ENCODE peak calls at places on chromosomes 6 and 20, in five cellular contexts. One of them, this sample, is unnamed.

GRCh38 chr6:82645536-82646230 is 282.1 kb downstream of the TPBG start:
- DNase-seq in ovary: no peak
- DNase-seq in pancreas: no peak
- DNase-seq in A549: no peak
- DNase-seq in lower lobe of right lung: no peak
- DNase-seq in this sample: no peak

GRCh38 chr20:13202553-13202952 is 18.5 kb upstream of the ISM1 start:
- DNase-seq in A549: no peak
- DNase-seq in pancreas: no peak
- DNase-seq in lower lobe of right lung: no peak
- DNase-seq in ovary: no peak
- DNase-seq in this sample: no peak

GRCh38 chr20:21534453-21534852 is 20.6 kb upstream of the NKX2-2 start:
- DNase-seq in lower lobe of right lung: peak
- DNase-seq in pancreas: no peak
- DNase-seq in A549: no peak
- DNase-seq in ovary: no peak
- DNase-seq in this sample: no peak

GRCh38 chr20:43508604-43509040 is 1.1 kb downstream of the L3MBTL1 start:
- DNase-seq in lower lobe of right lung: no peak
- DNase-seq in A549: peak
- DNase-seq in ovary: no peak
- DNase-seq in pancreas: no peak
- DNase-seq in this sample: no peak

GRCh38 chr20:35901678-35902544 is 52.4 kb downstream of the SCAND1 start:
- DNase-seq in A549: peak
- DNase-seq in pancreas: no peak
- DNase-seq in lower lobe of right lung: no peak
- DNase-seq in ovary: no peak
- DNase-seq in this sample: no peak

GRCh38 chr20:5001174-5002076 is at the start of gene SLC23A2:
- DNase-seq in lower lobe of right lung: peak
- DNase-seq in ovary: peak
- DNase-seq in A549: peak
- DNase-seq in pancreas: peak
- DNase-seq in this sample: no peak

GRCh38 chr6:154852700-154853099 is 119.5 kb downstream of the SCAF8 start:
- DNase-seq in pancreas: no peak
- DNase-seq in lower lobe of right lung: no peak
- DNase-seq in A549: peak
- DNase-seq in ovary: no peak
- DNase-seq in this sample: peak

GRCh38 chr20:2544211-2544610 is 7.8 kb downstream of the TMC2 start:
- DNase-seq in A549: no peak
- DNase-seq in ovary: no peak
- DNase-seq in lower lobe of right lung: no peak
- DNase-seq in pancreas: no peak
- DNase-seq in this sample: no peak

GRCh38 chr6:116055513-116055912 is 5.2 kb downstream of the FRK start:
- DNase-seq in pancreas: no peak
- DNase-seq in ovary: no peak
- DNase-seq in lower lobe of right lung: no peak
- DNase-seq in A549: no peak
- DNase-seq in this sample: no peak

GRCh38 chr6:45741437-45742166 is 274.1 kb downstream of the CLIC5 start:
- DNase-seq in A549: no peak
- DNase-seq in lower lobe of right lung: no peak
- DNase-seq in ovary: peak
- DNase-seq in pancreas: no peak
- DNase-seq in this sample: no peak

GRCh38 chr6:41492261-41492891 is 53.8 kb upstream of the FOXP4 start:
- DNase-seq in pancreas: no peak
- DNase-seq in ovary: no peak
- DNase-seq in A549: no peak
- DNase-seq in lower lobe of right lung: no peak
- DNase-seq in this sample: no peak

GRCh38 chr6:166591961-166592520 is 5.6 kb upstream of the RAMACL start:
- DNase-seq in lower lobe of right lung: no peak
- DNase-seq in ovary: no peak
- DNase-seq in pancreas: no peak
- DNase-seq in A549: no peak
- DNase-seq in this sample: no peak

GRCh38 chr6:47727391-47727790 is 29.0 kb downstream of the ADGRF4 start:
- DNase-seq in lower lobe of right lung: no peak
- DNase-seq in A549: no peak
- DNase-seq in pancreas: no peak
- DNase-seq in ovary: no peak
- DNase-seq in this sample: no peak

GRCh38 chr6:16511048-16511660 is 250.1 kb downstream of the ATXN1 start:
- DNase-seq in ovary: no peak
- DNase-seq in lower lobe of right lung: no peak
- DNase-seq in A549: peak
- DNase-seq in pancreas: no peak
- DNase-seq in this sample: no peak

GRCh38 chr20:61459266-61459665 is 207.2 kb downstream of the CDH4 start:
- DNase-seq in lower lobe of right lung: no peak
- DNase-seq in A549: no peak
- DNase-seq in pancreas: no peak
- DNase-seq in ovary: no peak
- DNase-seq in this sample: no peak

GRCh38 chr6:116229287-116229913 is 24.5 kb downstream of the TSPYL4 start:
- DNase-seq in ovary: peak
- DNase-seq in lower lobe of right lung: no peak
- DNase-seq in A549: peak
- DNase-seq in pancreas: peak
- DNase-seq in this sample: no peak

GRCh38 chr20:44336086-44336485 is 757 bp upstream of the R3HDML start:
- DNase-seq in lower lobe of right lung: no peak
- DNase-seq in A549: no peak
- DNase-seq in pancreas: no peak
- DNase-seq in ovary: no peak
- DNase-seq in this sample: no peak

GRCh38 chr6:37516920-37517405 is 17.3 kb upstream of the CCDC167 start:
- DNase-seq in lower lobe of right lung: no peak
- DNase-seq in A549: no peak
- DNase-seq in pancreas: no peak
- DNase-seq in ovary: no peak
- DNase-seq in this sample: peak

GRCh38 chr6:66065313-66065712 is 358.3 kb upstream of the EYS start:
- DNase-seq in pancreas: no peak
- DNase-seq in ovary: no peak
- DNase-seq in lower lobe of right lung: no peak
- DNase-seq in A549: no peak
- DNase-seq in this sample: no peak

GRCh38 chr6:87806635-87807034 is 104.6 kb upstream of the AKIRIN2 start:
- DNase-seq in pancreas: no peak
- DNase-seq in lower lobe of right lung: no peak
- DNase-seq in A549: no peak
- DNase-seq in ovary: no peak
- DNase-seq in this sample: peak

GRCh38 chr6:165220030-165220429 is 89.4 kb downstream of the C6orf118 start:
- DNase-seq in ovary: no peak
- DNase-seq in lower lobe of right lung: no peak
- DNase-seq in pancreas: no peak
- DNase-seq in A549: no peak
- DNase-seq in this sample: no peak

GRCh38 chr6:40599580-40599979 is 12.4 kb upstream of the LRFN2 start:
- DNase-seq in ovary: peak
- DNase-seq in pancreas: peak
- DNase-seq in A549: no peak
- DNase-seq in lower lobe of right lung: no peak
- DNase-seq in this sample: no peak

GRCh38 chr6:81985191-81985590 is 232.7 kb upstream of the TENT5A start:
- DNase-seq in lower lobe of right lung: no peak
- DNase-seq in pancreas: no peak
- DNase-seq in ovary: no peak
- DNase-seq in A549: no peak
- DNase-seq in this sample: no peak

GRCh38 chr6:127776320-127776719 is 124.5 kb downstream of the THEMIS start:
- DNase-seq in pancreas: no peak
- DNase-seq in A549: no peak
- DNase-seq in ovary: no peak
- DNase-seq in lower lobe of right lung: no peak
- DNase-seq in this sample: no peak

GRCh38 chr6:138297761-138298298 is 79.5 kb upstream of the PBOV1 start:
- DNase-seq in A549: no peak
- DNase-seq in lower lobe of right lung: no peak
- DNase-seq in pancreas: no peak
- DNase-seq in ovary: no peak
- DNase-seq in this sample: no peak

GRCh38 chr20:20551409-20551808 is 161.0 kb downstream of the RALGAPA2 start:
- DNase-seq in lower lobe of right lung: no peak
- DNase-seq in pancreas: no peak
- DNase-seq in A549: no peak
- DNase-seq in ovary: no peak
- DNase-seq in this sample: no peak

GRCh38 chr20:46703435-46703834 is 6.0 kb upstream of the SLC2A10 start:
- DNase-seq in A549: no peak
- DNase-seq in ovary: no peak
- DNase-seq in lower lobe of right lung: no peak
- DNase-seq in pancreas: no peak
- DNase-seq in this sample: no peak

GRCh38 chr6:109869398-109870165 is 108.5 kb upstream of the GPR6 start:
- DNase-seq in pancreas: no peak
- DNase-seq in ovary: peak
- DNase-seq in A549: no peak
- DNase-seq in lower lobe of right lung: no peak
- DNase-seq in this sample: no peak

GRCh38 chr6:139597781-139598368 is 223.4 kb upstream of the CITED2 start:
- DNase-seq in lower lobe of right lung: peak
- DNase-seq in pancreas: peak
- DNase-seq in ovary: peak
- DNase-seq in A549: peak
- DNase-seq in this sample: peak

GRCh38 chr20:9458075-9458818 is 56.1 kb upstream of the LAMP5 start:
- DNase-seq in pancreas: no peak
- DNase-seq in lower lobe of right lung: no peak
- DNase-seq in ovary: no peak
- DNase-seq in A549: peak
- DNase-seq in this sample: no peak
- TF ChIP-seq CTCF in pancreas: no peak
- TF ChIP-seq CTCF in lower lobe of right lung: peak
- TF ChIP-seq CTCF in ovary: no peak
- TF ChIP-seq CTCF in A549: no peak
- TF ChIP-seq CTCF in this sample: peak

DNA sequence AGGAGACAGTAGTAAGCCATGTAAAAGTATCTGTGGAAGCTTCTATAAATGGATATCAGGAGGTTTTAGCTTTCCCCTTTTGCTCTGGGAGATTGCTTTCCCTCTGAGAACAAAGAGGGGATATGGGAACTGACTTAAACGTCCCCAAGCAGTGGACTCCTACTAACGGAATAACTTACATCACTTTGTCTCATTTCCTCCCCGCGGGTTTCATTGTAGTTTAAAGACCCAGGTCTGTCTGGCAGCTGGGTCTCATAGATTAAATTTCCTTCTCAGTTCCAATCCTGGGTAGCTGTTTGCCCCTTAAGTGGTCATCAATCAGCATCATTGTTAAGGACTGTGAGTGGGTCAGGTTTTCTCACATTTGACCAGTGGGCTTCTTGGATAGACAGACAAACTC is 68.7 kb downstream of the PLAGL1 start:
- DNase-seq in pancreas: no peak
- DNase-seq in ovary: no peak
- DNase-seq in lower lobe of right lung: no peak
- DNase-seq in A549: no peak
- DNase-seq in this sample: no peak
- H3K4me3 ChIP-seq in pancreas: no peak
- H3K4me3 ChIP-seq in ovary: no peak
- H3K4me3 ChIP-seq in lower lobe of right lung: no peak
- H3K4me3 ChIP-seq in A549: no peak
- H3K4me3 ChIP-seq in this sample: no peak

DNA sequence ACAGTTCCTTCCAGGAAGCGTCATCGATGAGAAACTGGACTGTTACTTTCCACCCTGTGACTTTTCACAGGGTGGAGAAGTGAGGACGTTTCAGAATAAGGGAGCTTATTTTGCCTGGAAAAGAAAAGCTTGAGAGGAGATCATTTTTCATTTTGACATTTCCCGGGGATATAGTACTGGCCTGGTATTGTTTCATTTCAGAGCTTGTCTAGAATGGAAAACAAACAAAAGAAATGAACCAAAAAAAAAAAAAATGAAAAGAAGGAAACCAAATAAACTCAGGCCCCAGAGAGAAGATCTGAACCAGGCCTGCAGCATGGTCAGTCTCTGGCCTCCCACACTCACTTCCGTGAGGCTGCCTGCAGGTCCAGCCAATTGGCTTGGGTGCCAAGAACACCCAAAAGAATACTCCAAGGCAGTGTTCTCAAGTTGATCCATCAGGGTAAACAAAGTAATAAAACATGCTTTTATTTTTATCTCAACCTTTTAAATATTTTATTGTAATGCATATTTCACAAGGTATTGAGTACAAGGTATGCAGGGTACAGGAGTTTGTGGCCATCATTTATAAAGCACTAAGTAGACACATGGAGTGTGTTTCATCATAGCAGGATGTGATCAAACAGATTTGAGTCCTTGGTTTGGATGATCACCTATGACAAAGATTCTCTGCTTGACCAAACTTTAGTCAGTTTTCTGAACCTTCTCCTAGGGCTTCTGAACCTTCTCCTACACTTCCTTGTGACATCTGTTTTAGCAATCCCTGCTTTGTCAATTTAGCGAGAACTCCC is 177.0 kb upstream of the GGTLC1 start:
- DNase-seq in pancreas: no peak
- DNase-seq in A549: no peak
- DNase-seq in ovary: no peak
- DNase-seq in lower lobe of right lung: no peak
- DNase-seq in this sample: peak
- TF ChIP-seq CTCF in pancreas: no peak
- TF ChIP-seq CTCF in A549: no peak
- TF ChIP-seq CTCF in ovary: no peak
- TF ChIP-seq CTCF in lower lobe of right lung: no peak
- TF ChIP-seq CTCF in this sample: no peak

DNA sequence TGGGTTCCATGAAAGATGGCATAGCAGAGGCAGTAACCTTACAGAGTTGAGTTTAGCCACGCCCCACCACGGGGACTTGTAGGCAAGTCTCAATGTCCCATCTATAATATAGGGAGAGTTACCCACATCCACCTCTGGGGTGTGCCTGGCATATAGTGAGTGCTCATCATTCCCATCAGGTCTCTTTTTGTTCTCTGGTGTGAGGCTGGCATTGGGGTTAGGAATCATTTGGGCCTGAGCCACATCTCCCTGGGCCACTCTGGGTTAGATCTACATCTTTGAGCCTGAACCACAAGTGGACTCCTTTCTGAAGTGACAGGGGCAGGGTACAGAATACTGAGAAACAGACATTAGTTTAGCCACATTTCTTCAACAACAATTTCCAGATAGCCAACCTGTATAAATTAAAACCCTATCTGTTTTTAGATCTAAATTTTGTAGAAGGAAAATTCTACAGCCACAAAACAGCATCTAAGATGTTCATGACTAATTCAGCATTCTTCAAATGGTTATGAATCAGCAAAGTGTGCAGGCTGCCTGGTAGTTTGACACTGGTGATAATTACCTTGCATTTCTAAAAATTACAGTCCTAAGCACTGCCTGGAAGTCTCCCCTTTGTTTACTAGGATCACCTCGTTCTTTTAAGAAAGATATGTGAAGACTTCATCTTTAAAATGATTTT is 20.1 kb downstream of the RNF24 start:
- DNase-seq in lower lobe of right lung: no peak
- DNase-seq in pancreas: no peak
- DNase-seq in ovary: no peak
- DNase-seq in A549: no peak
- DNase-seq in this sample: no peak
- H3K4me3 ChIP-seq in lower lobe of right lung: no peak
- H3K4me3 ChIP-seq in pancreas: no peak
- H3K4me3 ChIP-seq in ovary: no peak
- H3K4me3 ChIP-seq in A549: no peak
- H3K4me3 ChIP-seq in this sample: no peak

This sample was measured in LNCaP clone FGC.